ENCODE peak calls at places on chromosome 20, in ten cellular contexts. K, L, P, M, J, Y, H, I, O and W are unnamed samples.
A peak's percentile ranks its signal among the peaks of the same experiment; 100 is the strongest.

GRCh38 chr20:5481872-5482271 is 165.1 kb upstream of the PROKR2 start:
- DNase-seq in K (no peak), L (no peak), P (no peak), M (no peak), J (no peak), Y (no peak), H (no peak), I (no peak), O (no peak), W (no peak)

GRCh38 chr20:63525185-63525584 is 4.6 kb downstream of the PPDPF start:
- DNase-seq in K (no peak), L (no peak), P (no peak), M (no peak), J (no peak), Y (no peak), H (no peak), I (no peak), O (no peak), W (no peak)

GRCh38 chr20:3811421-3812258 is 8.7 kb upstream of the AP5S1 start:
- DNase-seq in K (peak; percentile 96), L (peak; percentile 87), P (peak; percentile 97), M (peak; percentile 98), J (peak; percentile 99), Y (peak; percentile 93), H (no peak), I (peak; percentile 56), O (no peak), W (peak; percentile 94)

GRCh38 chr20:51640743-51641142 is 98.2 kb upstream of the NFATC2 start:
- DNase-seq in K (no peak), L (no peak), P (no peak), M (no peak), J (no peak), Y (no peak), H (no peak), I (no peak), O (no peak), W (peak; percentile 20)

GRCh38 chr20:44056010-44056698 is 130.8 kb downstream of the JPH2 start:
- DNase-seq in K (peak; percentile 37), L (peak; percentile 21), P (no peak), M (peak; percentile 13), J (peak; percentile 48), Y (peak; percentile 17), H (peak; percentile 12), I (peak; percentile 9), O (peak; percentile 65), W (no peak)

GRCh38 chr20:44361021-44361420 is 5.5 kb downstream of the HNF4A start:
- DNase-seq in K (no peak), L (no peak), P (no peak), M (no peak), J (no peak), Y (no peak), H (no peak), I (no peak), O (no peak), W (peak; percentile 31)

GRCh38 chr20:62064788-62065668 is 653 bp downstream of the TAF4 start:
- DNase-seq in K (peak; percentile 5), L (no peak), P (no peak), M (no peak), J (no peak), Y (no peak), H (no peak), I (no peak), O (peak; percentile 44), W (no peak)

GRCh38 chr20:51775241-51775640 is 7.1 kb upstream of the ATP9A start:
- DNase-seq in K (no peak), L (no peak), P (no peak), M (no peak), J (no peak), Y (no peak), H (no peak), I (no peak), O (no peak), W (no peak)

GRCh38 chr20:6381887-6382286 is 259.1 kb upstream of the FERMT1 start:
- DNase-seq in K (peak; percentile 45), L (no peak), P (peak; percentile 3), M (no peak), J (no peak), Y (no peak), H (no peak), I (no peak), O (peak; percentile 8), W (peak; percentile 11)

GRCh38 chr20:49381558-49382493 is 100.6 kb downstream of the KCNB1 start:
- DNase-seq in K (peak; percentile 66), L (no peak), P (no peak), M (peak; percentile 87), J (peak; percentile 84), Y (peak; percentile 35), H (no peak), I (no peak), O (no peak), W (peak; percentile 49)

GRCh38 chr20:14232650-14233049 is 104.8 kb downstream of the FLRT3 start:
- DNase-seq in K (no peak), L (no peak), P (peak; percentile 56), M (no peak), J (no peak), Y (no peak), H (no peak), I (no peak), O (no peak), W (no peak)

GRCh38 chr20:5067877-5068276 is 51.9 kb downstream of the PCNA start:
- DNase-seq in K (no peak), L (no peak), P (no peak), M (no peak), J (no peak), Y (no peak), H (no peak), I (no peak), O (no peak), W (no peak)

GRCh38 chr20:1718604-1719384 is 61.2 kb upstream of the SIRPG start:
- DNase-seq in K (peak; percentile 19), L (no peak), P (no peak), M (no peak), J (no peak), Y (no peak), H (no peak), I (no peak), O (no peak), W (peak; percentile 86)

GRCh38 chr20:58457083-58457680 is 58.0 kb downstream of the APCDD1L start:
- DNase-seq in K (no peak), L (no peak), P (no peak), M (no peak), J (peak; percentile 41), Y (no peak), H (no peak), I (no peak), O (no peak), W (peak; percentile 95)